ENCODE peak calls at places on chromosomes 2 and 18, in five cellular contexts. E is A549, B is HCT116, O is HL-60, L is GM23338. M is an unnamed sample.

GRCh38 chr2:5070257-5070656 is 621.9 kb upstream of the SOX11 start:
- DNase-seq in E (no peak), B (no peak), O (peak), L (peak), M (no peak)

GRCh38 chr2:238097201-238097987 is 2.7 kb upstream of the ESPNL start:
- DNase-seq in E (no peak), B (no peak), O (no peak), L (no peak), M (no peak)

GRCh38 chr18:45730832-45731545 is 7.0 kb downstream of the SLC14A1 start:
- DNase-seq in E (peak), B (no peak), O (no peak), L (no peak), M (peak)

GRCh38 chr2:205822578-205822977 is 140.3 kb downstream of the NRP2 start:
- DNase-seq in E (no peak), B (no peak), O (no peak), L (no peak), M (no peak)

GRCh38 chr2:141923657-141924056 is 207.2 kb downstream of the LRP1B start:
- DNase-seq in E (no peak), B (no peak), O (no peak), L (no peak), M (no peak)

GRCh38 chr18:41719808-41720207 is 235.2 kb upstream of the PIK3C3 start:
- DNase-seq in E (no peak), B (no peak), O (no peak), L (no peak), M (no peak)

GRCh38 chr18:34821669-34822210 is 111.6 kb downstream of the DTNA start:
- DNase-seq in E (no peak), B (no peak), O (no peak), L (peak), M (no peak)

GRCh38 chr18:3360211-3360610 is 89.8 kb upstream of the TGIF1 start:
- DNase-seq in E (no peak), B (no peak), O (no peak), L (peak), M (no peak)

GRCh38 chr2:5693288-5694015 is 1.3 kb downstream of the SOX11 start:
- DNase-seq in E (no peak), B (no peak), O (no peak), L (peak), M (no peak)

GRCh38 chr18:64332851-64333250 is 184.0 kb upstream of the LINC00305 start:
- DNase-seq in E (no peak), B (no peak), O (no peak), L (no peak), M (no peak)

GRCh38 chr2:127525692-127526141 is 572 bp downstream of the IWS1 start:
- DNase-seq in E (peak), B (no peak), O (no peak), L (peak), M (no peak)

GRCh38 chr2:195319548-195320415 is 337.2 kb upstream of the SLC39A10 start:
- DNase-seq in E (no peak), B (no peak), O (no peak), L (no peak), M (no peak)

GRCh38 chr2:88967844-88968243 is 276.4 kb downstream of the RPIA start:
- DNase-seq in E (no peak), B (peak), O (no peak), L (peak), M (no peak)

GRCh38 chr2:235162544-235163197 is 210.9 kb downstream of the SH3BP4 start:
- DNase-seq in E (no peak), B (no peak), O (no peak), L (no peak), M (no peak)

GRCh38 chr2:194363295-194363694 is 1293.7 kb upstream of the SLC39A10 start:
- DNase-seq in E (no peak), B (no peak), O (no peak), L (no peak), M (no peak)

GRCh38 chr2:217910875-217911212 is 92.0 kb downstream of the TNS1 start:
- DNase-seq in E (no peak), B (no peak), O (no peak), L (no peak), M (no peak)
- TF ChIP-seq REST in E (no peak), B (no peak), O (no peak), L (no peak), M (no peak)

DNA sequence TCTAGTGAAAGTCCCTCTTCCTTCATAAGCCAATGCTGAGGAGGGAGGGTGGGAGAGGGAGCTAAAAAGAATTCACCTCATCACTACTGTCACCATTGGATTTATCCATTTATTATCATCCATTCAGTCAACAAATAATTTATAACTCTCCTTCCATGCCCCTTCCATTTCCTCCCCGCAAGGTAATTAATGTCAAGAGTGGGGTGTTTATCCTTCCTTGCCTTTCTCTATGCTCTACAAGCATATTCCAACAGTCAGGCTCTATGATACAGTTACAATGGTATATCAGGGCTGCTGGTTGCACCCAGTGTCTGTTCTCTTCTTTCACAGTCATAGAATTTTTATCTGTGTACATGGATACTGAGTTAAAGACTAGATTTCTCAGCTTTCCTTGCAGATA is 5.2 kb upstream of the MFSD6 start:
- DNase-seq in E (no peak), B (no peak), O (no peak), L (no peak), M (no peak)
- TF ChIP-seq REST in E (no peak), B (no peak), O (no peak), L (no peak), M (no peak)

DNA sequence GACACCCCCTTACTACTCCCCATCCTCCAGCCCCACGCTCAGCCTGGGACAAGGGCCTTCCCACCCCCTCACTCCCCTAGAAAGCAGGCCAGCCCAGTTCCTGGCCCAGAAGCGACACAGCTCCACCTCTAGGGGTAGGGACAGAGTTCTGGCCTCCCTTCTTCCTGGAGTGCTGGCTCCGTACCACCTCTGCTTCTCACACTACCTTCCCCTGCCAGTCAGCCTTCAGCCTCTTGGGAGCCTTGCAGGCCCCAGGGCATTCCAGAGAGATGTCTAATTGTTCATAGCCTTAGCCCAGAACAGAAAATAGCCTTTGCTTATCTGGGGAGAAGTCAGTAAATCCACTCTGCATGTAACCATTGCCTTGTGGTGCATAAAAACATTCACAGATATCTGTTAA is 13.1 kb upstream of the CATIP start:
- DNase-seq in E (no peak), B (no peak), O (no peak), L (no peak), M (no peak)
- TF ChIP-seq REST in E (no peak), B (no peak), O (no peak), L (no peak), M (no peak)

GRCh38 chr2:231541605-231542509 is 11.6 kb upstream of the NMUR1 start:
- DNase-seq in E (no peak), B (no peak), O (no peak), L (peak), M (no peak)
- TF ChIP-seq REST in E (no peak), B (no peak), O (no peak), L (no peak), M (no peak)

GRCh38 chr2:42868874-42869273 is 76.5 kb upstream of the HAAO start:
- DNase-seq in E (no peak), B (no peak), O (no peak), L (no peak), M (no peak)

GRCh38 chr2:42864641-42865280 is 72.4 kb upstream of the HAAO start:
- DNase-seq in E (no peak), B (no peak), O (no peak), L (no peak), M (no peak)

GRCh38 chr2:42868096-42868495 is 75.7 kb upstream of the HAAO start:
- DNase-seq in E (no peak), B (no peak), O (no peak), L (no peak), M (no peak)

GRCh38 chr2:42865884-42866861 is 73.8 kb upstream of the HAAO start:
- DNase-seq in E (no peak), B (no peak), O (no peak), L (no peak), M (no peak)

DNA sequence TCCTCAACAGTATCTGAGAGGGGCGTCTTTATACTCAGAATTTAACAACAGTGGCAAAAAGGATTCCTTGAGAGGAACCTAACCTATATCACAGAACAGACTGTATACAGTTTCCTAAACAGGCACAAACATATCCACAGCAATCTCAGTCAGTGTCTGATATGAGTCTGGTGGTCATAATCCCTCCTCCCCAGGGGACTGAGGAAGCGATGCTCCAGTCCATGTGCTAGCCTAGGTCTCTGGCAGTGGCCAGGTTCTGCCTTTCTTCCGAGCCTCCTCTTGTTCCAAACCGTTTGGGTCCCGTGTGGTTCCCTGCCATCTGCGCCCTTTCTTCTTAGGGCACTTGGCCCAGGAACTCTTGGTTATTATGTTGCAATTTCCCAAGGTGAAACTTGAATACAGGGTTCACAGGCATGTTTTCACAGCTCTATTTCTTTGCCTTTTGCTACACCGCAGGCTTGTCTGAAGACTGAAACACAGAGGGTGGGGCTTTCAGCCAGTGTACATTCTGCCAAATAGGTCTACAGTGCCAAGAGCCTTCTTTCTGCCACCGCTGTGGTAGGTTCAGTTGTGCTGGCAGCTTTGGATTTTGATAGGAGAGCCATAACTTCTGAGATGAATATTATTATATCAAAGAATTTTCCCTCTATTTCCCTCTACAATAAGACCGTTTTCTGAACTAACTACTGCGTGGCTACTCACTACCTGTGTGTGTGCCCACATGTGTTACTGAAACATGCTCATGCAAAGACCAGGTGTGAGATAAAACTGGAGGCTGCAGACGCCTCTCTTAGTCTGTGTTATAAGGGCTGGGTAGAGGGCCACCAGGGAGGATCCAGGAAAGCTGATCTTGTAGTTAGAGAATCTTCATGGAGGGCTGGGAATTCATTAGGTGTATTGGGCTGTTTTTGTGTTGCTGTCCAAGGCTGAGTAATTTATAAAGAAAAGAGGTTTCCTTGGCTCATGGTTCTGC is 75.0 kb upstream of the HAAO start:
- DNase-seq in E (no peak), B (no peak), O (no peak), L (no peak), M (no peak)
- TF ChIP-seq REST in E (no peak), B (no peak), O (no peak), L (no peak), M (no peak)